ENCODE peak calls at places on chromosomes 3 and 15, in four cellular contexts. B, Q, Y and Z are unnamed samples. For H3K4me1, the result is how much of the 10 kb centered on the place peaks cover.

GRCh38 chr3:182364723-182365650 is 428.3 kb upstream of the ATP11B start:
- DNase-seq in Y (peak), Q (no peak), B (no peak), Z (no peak)

GRCh38 chr15:95325763-95326688 is 1004.5 kb upstream of the NR2F2 start:
- DNase-seq in Y (no peak), Q (no peak), B (no peak), Z (no peak)

GRCh38 chr15:31434418-31435255 is 108.0 kb downstream of the KLF13 start:
- DNase-seq in Q (peak), Y (peak), B (no peak), Z (peak)

GRCh38 chr3:197518794-197519451 is 36.8 kb downstream of the BDH1 start:
- DNase-seq in B (no peak), Y (no peak), Q (peak), Z (no peak)

GRCh38 chr3:152356870-152357276 is 88.1 kb downstream of the MBNL1 start:
- DNase-seq in B (no peak), Y (no peak), Q (no peak), Z (no peak)

GRCh38 chr3:6282920-6283319 is 578.0 kb upstream of the GRM7 start:
- DNase-seq in B (no peak), Y (peak), Q (peak), Z (no peak)

GRCh38 chr3:67947808-67948508 is 293.5 kb upstream of the SUCLG2 start:
- DNase-seq in Y (no peak), Q (no peak), B (peak), Z (peak)

GRCh38 chr15:63246691-63247464 is 30.5 kb upstream of the APH1B start:
- DNase-seq in B (no peak), Y (peak), Q (no peak), Z (no peak)

GRCh38 chr3:145145461-145145860 is 1015.5 kb downstream of the PLOD2 start:
- DNase-seq in B (no peak), Q (no peak), Y (no peak), Z (no peak)

GRCh38 chr15:53759333-53759975 is at the start of gene WDR72:
- DNase-seq in B (peak), Y (no peak), Q (no peak), Z (no peak)

GRCh38 chr3:154018100-154018696 is 103.0 kb upstream of the ARHGEF26 start:
- DNase-seq in Y (no peak), B (peak), Q (peak), Z (no peak)

GRCh38 chr15:60937278-60937677 is 291.8 kb downstream of the RORA start:
- DNase-seq in Y (no peak), Q (no peak), B (no peak), Z (no peak)

GRCh38 chr3:101262393-101263240 is 57.8 kb downstream of the IMPG2 start:
- DNase-seq in Q (no peak), B (no peak), Y (no peak), Z (no peak)

GRCh38 chr3:89113344-89113743 is 5.9 kb downstream of the EPHA3 start:
- DNase-seq in Q (no peak), Y (no peak), B (no peak), Z (no peak)

GRCh38 chr15:86021281-86022264 is 58.1 kb upstream of the AGBL1 start:
- DNase-seq in Q (no peak), Y (no peak), B (no peak), Z (no peak)

GRCh38 chr3:111311709-111312235 is 230.2 kb upstream of the CD96 start:
- DNase-seq in Y (no peak), B (no peak), Q (no peak), Z (no peak)

GRCh38 chr15:63677778-63678177 is 80.6 kb downstream of the FBXL22 start:
- DNase-seq in Q (peak), Y (no peak), B (no peak), Z (no peak)

GRCh38 chr3:102183186-102183585 is 251.6 kb upstream of the ZPLD1 start:
- DNase-seq in B (peak), Q (no peak), Y (no peak), Z (no peak)

GRCh38 chr15:49494842-49495241 is 71.8 kb downstream of the FGF7 start:
- DNase-seq in B (no peak), Y (no peak), Q (no peak), Z (no peak)

GRCh38 chr3:150956376-150956775 is 16.2 kb downstream of the CLRN1 start:
- DNase-seq in B (no peak), Y (no peak), Q (no peak), Z (no peak)

GRCh38 chr3:37308247-37308646 is 133.9 kb upstream of the LRRFIP2 start:
- DNase-seq in Q (no peak), B (peak), Y (no peak), Z (peak)

GRCh38 chr3:176395269-176395668 is 802.0 kb downstream of the TBL1XR1 start:
- DNase-seq in Q (no peak), Y (no peak), B (no peak), Z (no peak)

GRCh38 chr15:80581976-80582375 is 113.1 kb upstream of the ABHD17C start:
- DNase-seq in B (no peak), Q (no peak), Y (peak), Z (no peak)

GRCh38 chr15:38084289-38084688 is 149.8 kb downstream of the TMCO5A start:
- DNase-seq in B (no peak), Y (no peak), Q (no peak), Z (no peak)

GRCh38 chr15:101810905-101811304 is 1.1 kb upstream of the OR4F15 start:
- DNase-seq in Q (no peak), Y (no peak), B (peak), Z (no peak)

GRCh38 chr15:71194286-71194685 is 79.0 kb downstream of the THSD4 start:
- DNase-seq in Y (no peak), B (no peak), Q (no peak), Z (no peak)

GRCh38 chr15:71532994-71533393 is 277.4 kb upstream of the NR2E3 start:
- DNase-seq in B (peak), Q (no peak), Y (no peak), Z (no peak)

GRCh38 chr3:78724886-78725285 is 1042.9 kb downstream of the ROBO1 start:
- DNase-seq in Y (no peak), B (peak), Q (no peak), Z (no peak)
- H3K4me1 ChIP-seq in Y (under half), B (under half), Q (under half), Z (under half)

DNA sequence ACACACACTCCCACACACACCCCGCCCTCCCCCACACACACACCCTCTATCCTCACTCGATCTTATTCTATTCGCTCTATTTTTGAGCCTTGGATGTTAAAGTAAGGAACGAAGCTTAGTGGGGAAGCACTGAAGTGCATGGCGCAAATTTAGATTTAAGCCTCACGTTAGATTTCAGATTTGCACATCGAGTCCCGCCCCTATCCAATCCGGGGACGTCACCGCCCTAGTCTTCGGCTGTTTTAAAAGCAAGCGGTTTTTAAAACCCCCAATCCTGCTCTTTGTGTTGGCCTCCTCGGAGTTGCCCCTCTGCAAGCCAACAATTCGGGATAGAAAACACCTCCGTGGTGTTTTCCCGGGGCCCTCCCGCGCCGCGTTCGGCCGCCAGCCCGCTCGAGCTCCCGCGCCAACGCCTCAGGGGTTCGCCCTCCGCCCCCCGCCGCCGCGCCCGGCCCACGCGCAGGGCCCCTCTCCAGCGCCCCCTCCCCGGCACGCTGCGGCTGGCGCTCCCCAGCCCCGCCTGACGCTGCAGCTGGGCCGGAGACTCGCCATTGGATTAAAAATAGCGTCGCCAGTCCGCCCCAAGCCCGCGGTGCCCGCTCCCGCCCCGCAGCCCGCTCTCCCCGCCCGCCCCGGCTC is at the start of gene USP13:
- DNase-seq in Y (peak), Q (peak), B (peak), Z (peak)
- H3K4me3 ChIP-seq in Y (peak), Q (peak), B (peak), Z (peak)

GRCh38 chr15:41861736-41862356 is 23.2 kb downstream of the PLA2G4B start:
- DNase-seq in Q (no peak), Y (no peak), B (peak), Z (no peak)
- H3K4me1 ChIP-seq in Q (under half), Y (under half), B (under half), Z (under half)

GRCh38 chr3:13022348-13023250 is 50.6 kb downstream of the IQSEC1 start:
- DNase-seq in Q (peak), B (peak), Y (peak), Z (no peak)
- H3K4me3 ChIP-seq in Q (no peak), B (no peak), Y (peak), Z (no peak)

GRCh38 chr3:155270063-155270462 is 23.4 kb downstream of the STRIT1 start:
- DNase-seq in B (no peak), Q (no peak), Y (no peak), Z (no peak)

GRCh38 chr3:155271343-155271613 is 22.2 kb downstream of the STRIT1 start:
- DNase-seq in Q (no peak), Y (no peak), B (no peak), Z (no peak)

DNA sequence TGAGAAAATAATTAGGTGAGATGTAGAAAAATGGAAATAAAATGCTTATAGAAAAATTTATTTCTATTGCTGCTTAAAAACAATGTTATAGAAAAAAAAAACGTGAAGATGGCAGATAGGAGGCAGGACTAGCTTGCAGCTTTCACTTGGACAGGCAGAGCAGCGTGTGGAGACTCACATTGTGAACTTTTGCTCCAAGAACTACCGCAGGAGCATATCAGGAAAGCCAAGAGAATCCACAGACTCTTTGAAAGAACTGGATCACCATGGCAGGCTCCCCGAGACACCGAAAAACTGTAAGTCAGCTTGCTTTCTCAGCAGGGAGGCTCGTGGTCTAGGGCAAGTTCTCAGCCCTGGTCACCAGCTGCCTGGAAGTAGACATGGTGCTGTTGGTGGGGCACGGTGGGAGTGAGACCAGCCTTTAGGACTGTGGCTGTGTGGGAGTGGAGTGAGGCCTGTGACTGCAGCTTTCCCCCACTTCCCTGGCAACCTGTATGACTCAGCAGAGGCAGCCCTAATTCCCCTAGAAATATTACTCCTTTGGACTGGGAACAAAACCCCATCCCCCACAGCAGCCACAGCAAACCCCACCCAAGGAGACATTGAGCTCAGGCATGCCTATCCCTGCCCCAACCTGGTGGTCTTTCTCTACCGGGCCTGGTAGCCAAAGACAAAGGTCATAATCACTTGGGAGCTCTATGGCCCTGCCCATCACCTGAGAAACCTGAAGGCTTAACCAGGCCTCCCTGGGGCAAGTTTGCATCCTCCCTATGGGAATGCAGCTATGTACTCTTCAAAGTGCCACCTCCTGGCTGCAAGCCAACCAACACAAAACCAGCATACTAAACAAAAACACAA is 22.8 kb downstream of the STRIT1 start:
- DNase-seq in Q (no peak), B (no peak), Y (no peak), Z (no peak)
- H3K4me1 ChIP-seq in Q (under half), B (under half), Y (under half), Z (under half)

GRCh38 chr3:48656841-48657281 is 5.8 kb downstream of the CELSR3 start:
- DNase-seq in B (no peak), Q (no peak), Y (no peak), Z (peak)
- H3K4me3 ChIP-seq in B (no peak), Q (no peak), Y (peak), Z (peak)

GRCh38 chr15:58462547-58462946 is 30.8 kb downstream of the LIPC start:
- DNase-seq in B (peak), Y (no peak), Q (no peak), Z (no peak)

GRCh38 chr15:58459562-58459961 is 27.8 kb downstream of the LIPC start:
- DNase-seq in Q (no peak), B (no peak), Y (peak), Z (no peak)

GRCh38 chr15:58459045-58459444 is 27.3 kb downstream of the LIPC start:
- DNase-seq in Q (no peak), B (no peak), Y (peak), Z (no peak)

GRCh38 chr15:58460108-58460507 is 28.3 kb downstream of the LIPC start:
- DNase-seq in B (no peak), Q (no peak), Y (no peak), Z (no peak)

GRCh38 chr15:58460872-58461271 is 29.1 kb downstream of the LIPC start:
- DNase-seq in B (no peak), Y (no peak), Q (no peak), Z (no peak)
- H3K4me1 ChIP-seq in B (under half), Y (under half), Q (under half), Z (under half)